ENCODE peak calls at places on chromosomes 16 and 17, in nine cellular contexts. H is GM23248, I is body of pancreas, Y is RWPE1, V is NCI-H2081 treated with DMSO at 0.1 percent for 48 hours, Q is AG04450, A is ACHN, N is natural killer cell, F is fibroblast of mammary gland. C is an unnamed sample.

GRCh38 chr17:48100591-48101011 is 677 bp downstream of the CBX1 start:
- DNase-seq in H (peak; percentile 77), I (peak; percentile 57), Y (peak; percentile 67), V (no peak), Q (peak; percentile 13), A (peak; percentile 62), N (no peak), F (peak; percentile 55), C (peak; percentile 59)

GRCh38 chr16:4537376-4538066 is 1.1 kb downstream of the CDIP1 start:
- DNase-seq in H (peak; percentile 57), I (peak; percentile 65), Y (peak; percentile 26), V (no peak), Q (no peak), A (no peak), N (no peak), F (no peak), C (no peak)

GRCh38 chr17:27456681-27457404 is 595 bp downstream of the KSR1 start:
- DNase-seq in H (peak; percentile 38), I (peak; percentile 45), Y (no peak), V (no peak), Q (no peak), A (no peak), N (no peak), F (no peak), C (no peak)

GRCh38 chr17:80030730-80031410 is 4.8 kb downstream of the TBC1D16 start:
- DNase-seq in H (no peak), I (peak; percentile 97), Y (no peak), V (peak; percentile 24), Q (no peak), A (no peak), N (no peak), F (no peak), C (peak; percentile 79)

GRCh38 chr17:40311575-40311974 is 2.6 kb downstream of the RARA start:
- DNase-seq in H (peak; percentile 70), I (no peak), Y (peak; percentile 51), V (peak; percentile 44), Q (no peak), A (peak; percentile 53), N (no peak), F (no peak), C (no peak)

GRCh38 chr17:78759969-78760352 is 22.1 kb downstream of the CYTH1 start:
- DNase-seq in H (no peak), I (no peak), Y (no peak), V (no peak), Q (no peak), A (no peak), N (no peak), F (no peak), C (no peak)

GRCh38 chr17:17398188-17398927 is 78.4 kb upstream of the MED9 start:
- DNase-seq in H (peak; percentile 76), I (no peak), Y (no peak), V (no peak), Q (no peak), A (no peak), N (no peak), F (peak; percentile 86), C (no peak)

GRCh38 chr17:74386397-74386796 is 19.1 kb downstream of the GPR142 start:
- DNase-seq in H (peak; percentile 47), I (no peak), Y (no peak), V (no peak), Q (no peak), A (no peak), N (no peak), F (peak; percentile 79), C (no peak)

GRCh38 chr17:17605747-17606083 is 14.2 kb upstream of the PEMT start:
- DNase-seq in H (peak; percentile 86), I (no peak), Y (no peak), V (no peak), Q (peak; percentile 16), A (no peak), N (no peak), F (peak; percentile 65), C (no peak)

GRCh38 chr17:71208111-71208704 is 912.6 kb upstream of the SOX9 start:
- DNase-seq in H (peak; percentile 91), I (no peak), Y (peak; percentile 71), V (no peak), Q (no peak), A (no peak), N (no peak), F (peak; percentile 83), C (no peak)

GRCh38 chr16:89958068-89958467 is 9.5 kb downstream of the DEF8 start:
- DNase-seq in H (peak; percentile 15), I (no peak), Y (peak; percentile 38), V (no peak), Q (no peak), A (peak; percentile 42), N (no peak), F (peak; percentile 39), C (peak; percentile 50)

GRCh38 chr17:77128895-77129567 is 11.7 kb upstream of the SEC14L1 start:
- DNase-seq in H (peak; percentile 39), I (peak; percentile 38), Y (no peak), V (no peak), Q (no peak), A (no peak), N (no peak), F (no peak), C (no peak)